ENCODE peak calls at places on chromosomes 12 and 14, in eight cellular contexts. One of them, this sample, is unnamed.

GRCh38 chr14:20683125-20683895 is 1.1 kb upstream of the RNASE4 start:
- DNase-seq in NCI-H345: peak
- DNase-seq in NCI-H1092: peak
- DNase-seq in GM12864: peak
- DNase-seq in colonic mucosa: peak
- DNase-seq in GDM1: peak
- DNase-seq in choroid plexus epithelial cell: peak
- DNase-seq in effector memory CD8-positive, alpha-beta T cell: peak
- DNase-seq in this sample: peak

GRCh38 chr14:105290598-105291356 is 10.0 kb downstream of the BRF1 start:
- DNase-seq in colonic mucosa: no peak
- DNase-seq in GM12864: no peak
- DNase-seq in effector memory CD8-positive, alpha-beta T cell: peak
- DNase-seq in choroid plexus epithelial cell: peak
- DNase-seq in GDM1: peak
- DNase-seq in NCI-H345: no peak
- DNase-seq in NCI-H1092: no peak
- DNase-seq in this sample: no peak

GRCh38 chr12:27158322-27158721 is 75.9 kb upstream of the C12orf71 start:
- DNase-seq in GM12864: no peak
- DNase-seq in effector memory CD8-positive, alpha-beta T cell: no peak
- DNase-seq in NCI-H345: no peak
- DNase-seq in GDM1: no peak
- DNase-seq in NCI-H1092: no peak
- DNase-seq in choroid plexus epithelial cell: no peak
- DNase-seq in colonic mucosa: no peak
- DNase-seq in this sample: no peak

GRCh38 chr12:31951008-31951407 is 8.2 kb upstream of the RESF1 start:
- DNase-seq in NCI-H345: no peak
- DNase-seq in choroid plexus epithelial cell: no peak
- DNase-seq in GDM1: no peak
- DNase-seq in NCI-H1092: no peak
- DNase-seq in effector memory CD8-positive, alpha-beta T cell: no peak
- DNase-seq in colonic mucosa: no peak
- DNase-seq in GM12864: no peak
- DNase-seq in this sample: no peak

GRCh38 chr12:131734336-131735152 is 23.7 kb downstream of the SFSWAP start:
- DNase-seq in GDM1: no peak
- DNase-seq in effector memory CD8-positive, alpha-beta T cell: no peak
- DNase-seq in NCI-H345: no peak
- DNase-seq in NCI-H1092: no peak
- DNase-seq in choroid plexus epithelial cell: no peak
- DNase-seq in GM12864: no peak
- DNase-seq in colonic mucosa: no peak
- DNase-seq in this sample: no peak

GRCh38 chr12:77686760-77687159 is 143.9 kb upstream of the NAV3 start:
- DNase-seq in NCI-H345: no peak
- DNase-seq in effector memory CD8-positive, alpha-beta T cell: no peak
- DNase-seq in GDM1: no peak
- DNase-seq in NCI-H1092: no peak
- DNase-seq in colonic mucosa: no peak
- DNase-seq in GM12864: no peak
- DNase-seq in choroid plexus epithelial cell: peak
- DNase-seq in this sample: no peak

GRCh38 chr12:69910739-69911138 is 85.7 kb downstream of the MYRFL start:
- DNase-seq in effector memory CD8-positive, alpha-beta T cell: no peak
- DNase-seq in colonic mucosa: no peak
- DNase-seq in NCI-H1092: no peak
- DNase-seq in choroid plexus epithelial cell: no peak
- DNase-seq in GDM1: no peak
- DNase-seq in NCI-H345: no peak
- DNase-seq in GM12864: no peak
- DNase-seq in this sample: no peak

GRCh38 chr12:94872671-94873367 is 130.7 kb downstream of the NDUFA12 start:
- DNase-seq in NCI-H1092: no peak
- DNase-seq in colonic mucosa: no peak
- DNase-seq in GM12864: no peak
- DNase-seq in NCI-H345: no peak
- DNase-seq in GDM1: no peak
- DNase-seq in choroid plexus epithelial cell: no peak
- DNase-seq in effector memory CD8-positive, alpha-beta T cell: no peak
- DNase-seq in this sample: no peak

GRCh38 chr12:121581681-121582439 is 1.0 kb upstream of the KDM2B start:
- DNase-seq in NCI-H1092: no peak
- DNase-seq in GM12864: no peak
- DNase-seq in colonic mucosa: peak
- DNase-seq in GDM1: no peak
- DNase-seq in effector memory CD8-positive, alpha-beta T cell: no peak
- DNase-seq in choroid plexus epithelial cell: peak
- DNase-seq in NCI-H345: no peak
- DNase-seq in this sample: no peak

GRCh38 chr12:19624401-19624930 is 185.2 kb downstream of the AEBP2 start:
- DNase-seq in colonic mucosa: no peak
- DNase-seq in NCI-H1092: no peak
- DNase-seq in NCI-H345: no peak
- DNase-seq in choroid plexus epithelial cell: peak
- DNase-seq in effector memory CD8-positive, alpha-beta T cell: no peak
- DNase-seq in GM12864: no peak
- DNase-seq in GDM1: no peak
- DNase-seq in this sample: no peak

GRCh38 chr12:37720846-37721245 is 595.7 kb upstream of the ALG10B start:
- DNase-seq in colonic mucosa: no peak
- DNase-seq in GM12864: no peak
- DNase-seq in effector memory CD8-positive, alpha-beta T cell: no peak
- DNase-seq in GDM1: no peak
- DNase-seq in NCI-H1092: no peak
- DNase-seq in choroid plexus epithelial cell: no peak
- DNase-seq in NCI-H345: no peak
- DNase-seq in this sample: no peak

GRCh38 chr12:12585115-12585862 is 22.6 kb upstream of the DUSP16 start:
- DNase-seq in NCI-H345: no peak
- DNase-seq in NCI-H1092: no peak
- DNase-seq in GDM1: no peak
- DNase-seq in choroid plexus epithelial cell: peak
- DNase-seq in effector memory CD8-positive, alpha-beta T cell: no peak
- DNase-seq in GM12864: no peak
- DNase-seq in colonic mucosa: no peak
- DNase-seq in this sample: no peak

GRCh38 chr12:130700492-130701401 is 15.4 kb downstream of the RIMBP2 start:
- DNase-seq in choroid plexus epithelial cell: no peak
- DNase-seq in GDM1: no peak
- DNase-seq in colonic mucosa: no peak
- DNase-seq in effector memory CD8-positive, alpha-beta T cell: no peak
- DNase-seq in NCI-H345: no peak
- DNase-seq in NCI-H1092: peak
- DNase-seq in GM12864: no peak
- DNase-seq in this sample: no peak

GRCh38 chr12:50786498-50787231 is 22.8 kb downstream of the ATF1 start:
- DNase-seq in NCI-H345: no peak
- DNase-seq in effector memory CD8-positive, alpha-beta T cell: no peak
- DNase-seq in colonic mucosa: no peak
- DNase-seq in choroid plexus epithelial cell: peak
- DNase-seq in NCI-H1092: no peak
- DNase-seq in GDM1: no peak
- DNase-seq in GM12864: no peak
- DNase-seq in this sample: no peak

GRCh38 chr14:52044791-52045522 is 23.9 kb downstream of the NID2 start:
- DNase-seq in GDM1: no peak
- DNase-seq in GM12864: no peak
- DNase-seq in effector memory CD8-positive, alpha-beta T cell: no peak
- DNase-seq in choroid plexus epithelial cell: peak
- DNase-seq in colonic mucosa: no peak
- DNase-seq in NCI-H345: no peak
- DNase-seq in NCI-H1092: no peak
- DNase-seq in this sample: no peak

GRCh38 chr14:45135181-45135580 is 549 bp upstream of the FANCM start:
- DNase-seq in NCI-H1092: no peak
- DNase-seq in choroid plexus epithelial cell: peak
- DNase-seq in GDM1: no peak
- DNase-seq in effector memory CD8-positive, alpha-beta T cell: peak
- DNase-seq in colonic mucosa: peak
- DNase-seq in NCI-H345: peak
- DNase-seq in GM12864: no peak
- DNase-seq in this sample: no peak

GRCh38 chr12:75735853-75736252 is 224.4 kb upstream of the KRR1 start:
- DNase-seq in NCI-H1092: no peak
- DNase-seq in effector memory CD8-positive, alpha-beta T cell: no peak
- DNase-seq in GM12864: no peak
- DNase-seq in choroid plexus epithelial cell: no peak
- DNase-seq in GDM1: no peak
- DNase-seq in NCI-H345: no peak
- DNase-seq in colonic mucosa: no peak
- DNase-seq in this sample: no peak

GRCh38 chr12:47838286-47838931 is 18.7 kb upstream of the HDAC7 start:
- DNase-seq in effector memory CD8-positive, alpha-beta T cell: no peak
- DNase-seq in GDM1: peak
- DNase-seq in choroid plexus epithelial cell: peak
- DNase-seq in NCI-H345: no peak
- DNase-seq in GM12864: no peak
- DNase-seq in NCI-H1092: peak
- DNase-seq in colonic mucosa: no peak
- DNase-seq in this sample: no peak

GRCh38 chr14:64879635-64880381 is at the start of gene SPTB:
- DNase-seq in NCI-H1092: peak
- DNase-seq in GM12864: no peak
- DNase-seq in NCI-H345: peak
- DNase-seq in effector memory CD8-positive, alpha-beta T cell: peak
- DNase-seq in choroid plexus epithelial cell: no peak
- DNase-seq in GDM1: no peak
- DNase-seq in colonic mucosa: peak
- DNase-seq in this sample: no peak

GRCh38 chr12:90015228-90015627 is 306.6 kb upstream of the ATP2B1 start:
- DNase-seq in effector memory CD8-positive, alpha-beta T cell: no peak
- DNase-seq in GDM1: no peak
- DNase-seq in GM12864: no peak
- DNase-seq in colonic mucosa: no peak
- DNase-seq in NCI-H1092: no peak
- DNase-seq in NCI-H345: no peak
- DNase-seq in choroid plexus epithelial cell: no peak
- DNase-seq in this sample: no peak

GRCh38 chr14:105092124-105092911 is 27.1 kb upstream of the GPR132 start:
- DNase-seq in choroid plexus epithelial cell: no peak
- DNase-seq in effector memory CD8-positive, alpha-beta T cell: no peak
- DNase-seq in NCI-H1092: no peak
- DNase-seq in GDM1: no peak
- DNase-seq in NCI-H345: no peak
- DNase-seq in colonic mucosa: peak
- DNase-seq in GM12864: no peak
- DNase-seq in this sample: no peak

GRCh38 chr12:122963928-122964240 is 2.4 kb downstream of the ABCB9 start:
- DNase-seq in GDM1: no peak
- DNase-seq in colonic mucosa: no peak
- DNase-seq in effector memory CD8-positive, alpha-beta T cell: no peak
- DNase-seq in NCI-H1092: peak
- DNase-seq in NCI-H345: no peak
- DNase-seq in GM12864: no peak
- DNase-seq in choroid plexus epithelial cell: peak
- DNase-seq in this sample: peak

GRCh38 chr14:53399057-53399456 is 245.9 kb upstream of the DDHD1 start:
- DNase-seq in GM12864: no peak
- DNase-seq in NCI-H1092: no peak
- DNase-seq in choroid plexus epithelial cell: peak
- DNase-seq in effector memory CD8-positive, alpha-beta T cell: no peak
- DNase-seq in GDM1: no peak
- DNase-seq in colonic mucosa: no peak
- DNase-seq in NCI-H345: no peak
- DNase-seq in this sample: no peak

GRCh38 chr12:94186461-94187237 is 38.3 kb downstream of the PLXNC1 start:
- DNase-seq in colonic mucosa: no peak
- DNase-seq in NCI-H1092: peak
- DNase-seq in GM12864: no peak
- DNase-seq in GDM1: no peak
- DNase-seq in effector memory CD8-positive, alpha-beta T cell: no peak
- DNase-seq in NCI-H345: no peak
- DNase-seq in choroid plexus epithelial cell: peak
- DNase-seq in this sample: peak

GRCh38 chr12:100156731-100157426 is 14.2 kb upstream of the BLTP3B start:
- DNase-seq in colonic mucosa: no peak
- DNase-seq in GM12864: no peak
- DNase-seq in GDM1: no peak
- DNase-seq in effector memory CD8-positive, alpha-beta T cell: no peak
- DNase-seq in NCI-H1092: peak
- DNase-seq in choroid plexus epithelial cell: no peak
- DNase-seq in NCI-H345: peak
- DNase-seq in this sample: no peak

This sample was measured in substantia nigra.